ENCODE peak calls at places on chromosomes 7 and 10, in six cellular contexts. A is A673; O is CD8-positive, alpha-beta T cell; M is adrenal gland; U is tibial nerve; Q is thyroid gland. J is an unnamed sample.

GRCh38 chr10:15112657-15113056 is 15.5 kb downstream of the RPP38 start:
- DNase-seq in A (peak; percentile 19), O (no peak), M (no peak), U (no peak), Q (no peak), J (no peak)

GRCh38 chr7:42175834-42176745 is 60.9 kb downstream of the GLI3 start:
- DNase-seq in A (no peak), O (no peak), M (no peak), U (no peak), Q (no peak), J (no peak)

GRCh38 chr7:135236727-135237126 is 3.1 kb downstream of the STRA8 start:
- DNase-seq in A (no peak), O (no peak), M (no peak), U (no peak), Q (no peak), J (no peak)

GRCh38 chr10:30000802-30001571 is 58.4 kb downstream of the JCAD start:
- DNase-seq in A (peak; percentile 77), O (no peak), M (peak; percentile 85), U (peak; percentile 78), Q (peak; percentile 31), J (no peak)

GRCh38 chr7:7564323-7564780 is 2.3 kb upstream of the MIOS start:
- DNase-seq in A (peak; percentile 49), O (no peak), M (no peak), U (no peak), Q (no peak), J (no peak)

GRCh38 chr7:49980414-49980813 is 112.6 kb downstream of the ZPBP start:
- DNase-seq in A (no peak), O (no peak), M (no peak), U (no peak), Q (no peak), J (no peak)

GRCh38 chr10:43594944-43595589 is 11.2 kb upstream of the ZNF485 start:
- DNase-seq in A (no peak), O (no peak), M (no peak), U (no peak), Q (no peak), J (no peak)

GRCh38 chr10:92720306-92721165 is 30.8 kb downstream of the HHEX start:
- DNase-seq in A (peak; percentile 69), O (no peak), M (no peak), U (no peak), Q (peak; percentile 72), J (no peak)

GRCh38 chr10:30606313-30606712 is 23.2 kb downstream of the LYZL2 start:
- DNase-seq in A (no peak), O (no peak), M (no peak), U (no peak), Q (no peak), J (no peak)

GRCh38 chr7:141220263-141220662 is 146.4 kb downstream of the TMEM178B start:
- DNase-seq in A (peak; percentile 18), O (no peak), M (no peak), U (no peak), Q (peak; percentile 22), J (no peak)

GRCh38 chr7:117750612-117751563 is 122.4 kb downstream of the CTTNBP2 start:
- DNase-seq in A (peak; percentile 66), O (no peak), M (no peak), U (no peak), Q (no peak), J (no peak)

GRCh38 chr7:31068006-31068675 is 16.0 kb downstream of the ADCYAP1R1 start:
- DNase-seq in A (no peak), O (no peak), M (no peak), U (no peak), Q (no peak), J (no peak)

GRCh38 chr7:5591547-5591899 is 167.9 kb upstream of the TNRC18 start:
- DNase-seq in A (no peak), O (no peak), M (no peak), U (no peak), Q (no peak), J (no peak)

GRCh38 chr10:131847241-131847783 is 53.5 kb upstream of the PPP2R2D start:
- DNase-seq in A (no peak), O (no peak), M (no peak), U (no peak), Q (no peak), J (no peak)

GRCh38 chr7:116021237-116021636 is 9.3 kb downstream of the TFEC start:
- DNase-seq in A (no peak), O (no peak), M (no peak), U (no peak), Q (no peak), J (no peak)

GRCh38 chr10:32237644-32238345 is 109.2 kb downstream of the EPC1 start:
- DNase-seq in A (no peak), O (no peak), M (no peak), U (no peak), Q (no peak), J (no peak)

GRCh38 chr7:81361769-81362168 is 408.1 kb downstream of the HGF start:
- DNase-seq in A (no peak), O (no peak), M (no peak), U (no peak), Q (no peak), J (no peak)

GRCh38 chr7:889391-889790 is 13.0 kb downstream of the GET4 start:
- DNase-seq in A (no peak), O (no peak), M (no peak), U (no peak), Q (no peak), J (no peak)

GRCh38 chr7:45593121-45593541 is 19.0 kb downstream of the ADCY1 start:
- DNase-seq in A (no peak), O (no peak), M (no peak), U (no peak), Q (no peak), J (no peak)

GRCh38 chr7:157565201-157565626 is 228.4 kb downstream of the DNAJB6 start:
- DNase-seq in A (no peak), O (no peak), M (no peak), U (no peak), Q (no peak), J (no peak)

GRCh38 chr10:47104101-47104707 is 193.0 kb downstream of the PTPN20 start:
- DNase-seq in A (no peak), O (no peak), M (no peak), U (no peak), Q (no peak), J (no peak)

GRCh38 chr7:8261711-8262695 is at the start of gene ICA1:
- DNase-seq in A (peak; percentile 20), O (no peak), M (peak; percentile 59), U (peak; percentile 6), Q (peak; percentile 71), J (no peak)

GRCh38 chr10:119364941-119365340 is 157.6 kb downstream of the GRK5 start:
- DNase-seq in A (no peak), O (no peak), M (no peak), U (no peak), Q (peak; percentile 43), J (no peak)

GRCh38 chr10:21359202-21359601 is 166.3 kb downstream of the SKIDA1 start:
- DNase-seq in A (no peak), O (no peak), M (no peak), U (no peak), Q (no peak), J (no peak)

GRCh38 chr7:92589056-92589455 is 1.1 kb downstream of the FAM133B start:
- DNase-seq in A (no peak), O (no peak), M (no peak), U (no peak), Q (no peak), J (no peak)

GRCh38 chr7:13981070-13981469 is 8.4 kb downstream of the ETV1 start:
- DNase-seq in A (peak; percentile 94), O (no peak), M (peak; percentile 52), U (peak; percentile 64), Q (no peak), J (no peak)

GRCh38 chr7:4655311-4655710 is 26.8 kb upstream of the FOXK1 start:
- DNase-seq in A (no peak), O (no peak), M (no peak), U (no peak), Q (no peak), J (no peak)

GRCh38 chr10:124636271-124636993 is 107.7 kb downstream of the FAM53B start:
- DNase-seq in A (no peak), O (no peak), M (no peak), U (no peak), Q (no peak), J (no peak)
- TF ChIP-seq CTCF in A (no peak), O (peak; percentile 48), M (no peak), U (peak; percentile 15), Q (no peak), J (peak; percentile 64)

GRCh38 chr7:20799566-20800377 is 13.1 kb upstream of the SP8 start:
- DNase-seq in A (no peak), O (no peak), M (no peak), U (no peak), Q (no peak), J (no peak)
- H3K27me3 ChIP-seq in A (peaks cover 68% of the 10 kb centered on the region), O (peaks cover 22% of the 10 kb centered on the region), M (peaks cover 62% of the 10 kb centered on the region), U (no peaks in the 10 kb centered on the region), Q (peaks cover 33% of the 10 kb centered on the region), J (peaks cover 62% of the 10 kb centered on the region)

GRCh38 chr7:100469227-100470044 is 5.4 kb upstream of the SPACDR start:
- DNase-seq in A (peak; percentile 81), O (peak; percentile 75), M (peak; percentile 91), U (peak; percentile 93), Q (peak; percentile 91), J (peak; percentile 91)

GRCh38 chr7:100471021-100471420 is 7.0 kb upstream of the SPACDR start:
- DNase-seq in A (no peak), O (no peak), M (no peak), U (no peak), Q (no peak), J (no peak)

GRCh38 chr7:100475549-100475948 is 3.5 kb downstream of the TSC22D4 start:
- DNase-seq in A (no peak), O (no peak), M (no peak), U (peak; percentile 47), Q (peak; percentile 33), J (no peak)

GRCh38 chr7:100472854-100473499 is 6.0 kb downstream of the TSC22D4 start:
- DNase-seq in A (peak; percentile 95), O (no peak), M (no peak), U (no peak), Q (no peak), J (no peak)

GRCh38 chr7:100472121-100472851 is 6.7 kb downstream of the TSC22D4 start:
- DNase-seq in A (peak; percentile 49), O (no peak), M (no peak), U (no peak), Q (no peak), J (no peak)
- H3K27ac ChIP-seq in A (peak overlapping the region; percentile 87), O (no peak overlapping the region), M (peak overlapping the region; percentile 60), U (peak overlapping the region; percentile 88), Q (peak overlapping the region; percentile 11), J (peak overlapping the region; percentile 46)

DNA sequence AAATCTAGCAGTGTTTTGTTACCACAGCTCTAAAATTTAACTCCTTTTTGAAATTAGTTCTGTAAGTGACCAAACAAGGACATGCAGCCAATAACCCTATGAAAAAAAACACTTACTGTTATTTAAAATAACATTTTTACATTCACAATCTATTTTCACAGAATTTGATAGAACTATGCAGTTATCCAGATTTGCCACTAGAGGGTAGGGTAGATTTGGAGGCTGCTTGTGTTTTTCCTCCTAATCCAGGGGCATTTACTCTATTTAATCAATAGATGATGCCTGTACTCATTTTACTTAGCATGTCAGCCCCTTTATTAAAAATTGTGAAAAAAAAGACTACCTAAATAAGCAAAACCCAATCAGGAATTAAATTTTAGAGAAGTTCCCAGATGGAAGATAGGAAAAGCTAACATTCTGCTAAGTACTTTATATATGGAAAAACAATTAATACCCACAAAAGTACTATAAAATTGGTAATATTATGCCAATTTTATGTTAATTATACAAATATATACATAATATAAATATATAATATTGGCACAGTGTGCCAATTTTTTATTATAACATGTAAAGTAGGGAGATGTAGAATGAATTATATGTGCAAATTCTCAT is 18.1 kb upstream of the LIPK start:
- DNase-seq in A (peak; percentile 41), O (no peak), M (no peak), U (no peak), Q (no peak), J (no peak)
- TF ChIP-seq CTCF in A (peak; percentile 85), O (peak; percentile 96), M (peak; percentile 59), U (peak; percentile 78), Q (peak; percentile 74), J (peak; percentile 87)

J was measured in CD4-positive, alpha-beta T cell.